ENCODE peak calls at places on chromosomes 5 and 9, in four cellular contexts. One of them, this sample, is unnamed.

GRCh38 chr9:72402744-72403143 is 37.7 kb upstream of the ZFAND5 start:
- DNase-seq in omental fat pad: no peak
- DNase-seq in suprapubic skin: no peak
- DNase-seq in lower leg skin: no peak
- DNase-seq in this sample: no peak

GRCh38 chr9:115164511-115164974 is 46.6 kb upstream of the TNC start:
- DNase-seq in omental fat pad: no peak
- DNase-seq in suprapubic skin: peak; percentile 64
- DNase-seq in lower leg skin: peak; percentile 88
- DNase-seq in this sample: no peak

GRCh38 chr5:112930082-112930344 is 8.0 kb upstream of the REEP5 start:
- DNase-seq in omental fat pad: no peak
- DNase-seq in suprapubic skin: no peak
- DNase-seq in lower leg skin: no peak
- DNase-seq in this sample: no peak

GRCh38 chr9:89984214-89984613 is 379.4 kb downstream of the GADD45G start:
- DNase-seq in omental fat pad: no peak
- DNase-seq in suprapubic skin: no peak
- DNase-seq in lower leg skin: no peak
- DNase-seq in this sample: no peak

GRCh38 chr5:155459889-155460500 is 446.4 kb downstream of the KIF4B start:
- DNase-seq in omental fat pad: no peak
- DNase-seq in suprapubic skin: no peak
- DNase-seq in lower leg skin: no peak
- DNase-seq in this sample: no peak

GRCh38 chr9:77981907-77982306 is 49.7 kb downstream of the GNAQ start:
- DNase-seq in omental fat pad: no peak
- DNase-seq in suprapubic skin: no peak
- DNase-seq in lower leg skin: no peak
- DNase-seq in this sample: no peak

GRCh38 chr9:107584186-107584585 is 94.6 kb upstream of the KLF4 start:
- DNase-seq in omental fat pad: no peak
- DNase-seq in suprapubic skin: no peak
- DNase-seq in lower leg skin: no peak
- DNase-seq in this sample: no peak

GRCh38 chr9:99013550-99013949 is 69.8 kb downstream of the COL15A1 start:
- DNase-seq in omental fat pad: no peak
- DNase-seq in suprapubic skin: no peak
- DNase-seq in lower leg skin: no peak
- DNase-seq in this sample: no peak

GRCh38 chr5:61701877-61702602 is 370.0 kb downstream of the ZSWIM6 start:
- DNase-seq in omental fat pad: no peak
- DNase-seq in suprapubic skin: no peak
- DNase-seq in lower leg skin: no peak
- DNase-seq in this sample: no peak

GRCh38 chr5:173326501-173326960 is 1.7 kb downstream of the STC2 start:
- DNase-seq in omental fat pad: no peak
- DNase-seq in suprapubic skin: no peak
- DNase-seq in lower leg skin: peak; percentile 80
- DNase-seq in this sample: no peak

GRCh38 chr9:100430286-100430940 is 3.5 kb downstream of the MSANTD3 start:
- DNase-seq in omental fat pad: no peak
- DNase-seq in suprapubic skin: no peak
- DNase-seq in lower leg skin: no peak
- DNase-seq in this sample: no peak

GRCh38 chr5:167244583-167244982 is 1046.9 kb upstream of the WWC1 start:
- DNase-seq in omental fat pad: no peak
- DNase-seq in suprapubic skin: no peak
- DNase-seq in lower leg skin: no peak
- DNase-seq in this sample: peak; percentile 43

GRCh38 chr9:87950765-87951488 is 23.4 kb downstream of the CDK20 start:
- DNase-seq in omental fat pad: no peak
- DNase-seq in suprapubic skin: no peak
- DNase-seq in lower leg skin: no peak
- DNase-seq in this sample: no peak

GRCh38 chr9:116644099-116644688 is 42.9 kb upstream of the TRIM32 start:
- DNase-seq in omental fat pad: no peak
- DNase-seq in suprapubic skin: no peak
- DNase-seq in lower leg skin: no peak
- DNase-seq in this sample: no peak

GRCh38 chr9:37266630-37267029 is 146.3 kb downstream of the ZCCHC7 start:
- DNase-seq in omental fat pad: no peak
- DNase-seq in suprapubic skin: no peak
- DNase-seq in lower leg skin: no peak
- DNase-seq in this sample: no peak

GRCh38 chr9:107755267-107755666 is 265.7 kb upstream of the KLF4 start:
- DNase-seq in omental fat pad: no peak
- DNase-seq in suprapubic skin: no peak
- DNase-seq in lower leg skin: no peak
- DNase-seq in this sample: no peak

GRCh38 chr5:171650605-171651004 is 135.0 kb upstream of the SMIM23 start:
- DNase-seq in omental fat pad: no peak
- DNase-seq in suprapubic skin: no peak
- DNase-seq in lower leg skin: no peak
- DNase-seq in this sample: no peak

GRCh38 chr5:113212244-113212920 is 222.4 kb downstream of the TSSK1B start:
- DNase-seq in omental fat pad: no peak
- DNase-seq in suprapubic skin: no peak
- DNase-seq in lower leg skin: no peak
- DNase-seq in this sample: no peak

DNA sequence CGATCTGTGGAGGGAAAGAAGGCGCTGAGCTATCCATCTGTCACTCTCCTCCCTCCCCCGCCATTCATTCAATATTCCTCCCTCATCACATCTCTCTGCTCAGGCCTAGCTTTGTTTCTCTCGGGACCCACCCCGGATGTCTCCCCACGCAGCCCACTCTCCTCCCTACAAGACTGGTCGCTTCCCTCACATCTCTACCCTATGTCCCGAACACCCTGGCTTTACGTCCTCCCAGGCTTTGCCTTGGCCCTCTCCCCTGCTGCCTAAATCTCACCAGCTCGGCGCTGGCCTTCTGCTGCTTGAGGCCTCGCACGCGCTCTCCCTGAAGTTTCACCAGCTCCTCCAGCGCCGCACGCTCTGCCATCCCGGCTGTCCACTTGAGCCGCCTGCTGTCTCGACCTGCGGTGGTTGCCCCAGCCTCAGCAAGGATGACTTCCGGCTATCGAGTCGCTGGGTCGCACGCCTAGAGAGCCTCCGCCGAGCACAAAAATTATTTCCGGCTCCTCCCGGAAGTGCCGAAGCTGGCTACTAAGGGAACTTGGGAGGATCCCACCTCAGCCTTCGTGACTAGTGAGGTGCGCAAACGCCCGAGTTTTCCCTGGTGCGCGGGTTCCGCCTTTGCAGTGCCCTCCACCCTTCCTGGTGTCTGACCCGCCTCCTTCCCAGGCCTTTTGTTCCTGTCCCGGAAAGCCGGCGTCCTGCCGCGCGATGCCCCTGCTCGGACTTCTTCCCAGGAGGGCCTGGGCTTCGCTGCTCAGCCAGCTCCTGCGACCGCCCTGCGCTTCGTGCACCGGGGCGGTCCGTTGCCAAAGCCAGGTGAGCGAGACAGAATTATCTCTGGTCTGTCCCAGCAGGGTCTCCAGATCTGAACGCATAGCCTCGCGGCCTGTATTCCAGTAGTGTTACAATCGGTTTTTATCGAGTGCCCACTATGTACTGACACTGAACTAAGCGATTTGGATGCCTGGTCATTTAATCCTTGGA is at the start of the genes HARS1 and HARS2:
- DNase-seq in omental fat pad: peak; percentile 61
- DNase-seq in suprapubic skin: peak; percentile 95
- DNase-seq in lower leg skin: peak; percentile 98
- DNase-seq in this sample: peak; percentile 77
- TF ChIP-seq CTCF in omental fat pad: no peak
- TF ChIP-seq CTCF in suprapubic skin: no peak
- TF ChIP-seq CTCF in lower leg skin: no peak
- TF ChIP-seq CTCF in this sample: no peak

DNA sequence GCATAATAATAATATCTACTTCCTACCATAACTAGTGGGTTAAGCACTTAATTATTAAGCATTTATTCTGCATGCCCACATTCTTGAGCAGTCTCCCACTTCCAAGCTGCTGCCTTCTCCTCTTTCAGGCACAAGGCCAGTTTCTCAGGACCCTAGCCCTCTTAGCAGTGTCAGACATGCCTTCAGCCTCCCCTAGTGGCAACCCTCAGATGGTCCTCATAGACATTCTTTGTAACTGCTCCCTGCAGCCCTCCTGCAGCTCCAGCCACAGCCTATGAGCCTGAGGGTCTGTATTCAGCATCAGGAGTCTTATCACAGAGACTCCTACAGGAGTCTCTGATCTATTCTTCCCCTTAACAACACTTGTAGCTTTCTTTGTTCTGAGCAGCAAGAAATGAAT is 3.8 kb downstream of the IL9 start:
- DNase-seq in omental fat pad: no peak
- DNase-seq in suprapubic skin: no peak
- DNase-seq in lower leg skin: no peak
- DNase-seq in this sample: no peak
- TF ChIP-seq CTCF in omental fat pad: no peak
- TF ChIP-seq CTCF in suprapubic skin: no peak
- TF ChIP-seq CTCF in lower leg skin: no peak
- TF ChIP-seq CTCF in this sample: no peak

GRCh38 chr5:71782771-71783770 is 64.0 kb downstream of the CARTPT start:
- DNase-seq in omental fat pad: peak; percentile 59
- DNase-seq in suprapubic skin: peak; percentile 87
- DNase-seq in lower leg skin: peak; percentile 95
- DNase-seq in this sample: peak; percentile 84
- TF ChIP-seq CTCF in omental fat pad: peak; percentile 30
- TF ChIP-seq CTCF in suprapubic skin: peak; percentile 63
- TF ChIP-seq CTCF in lower leg skin: peak; percentile 40
- TF ChIP-seq CTCF in this sample: peak; percentile 66

GRCh38 chr5:109575506-109575905 is 114.2 kb upstream of the MAN2A1 start:
- DNase-seq in omental fat pad: no peak
- DNase-seq in suprapubic skin: no peak
- DNase-seq in lower leg skin: no peak
- DNase-seq in this sample: no peak

GRCh38 chr5:109585012-109585599 is 104.6 kb upstream of the MAN2A1 start:
- DNase-seq in omental fat pad: no peak
- DNase-seq in suprapubic skin: no peak
- DNase-seq in lower leg skin: no peak
- DNase-seq in this sample: no peak

GRCh38 chr5:109580225-109580624 is 109.5 kb upstream of the MAN2A1 start:
- DNase-seq in omental fat pad: no peak
- DNase-seq in suprapubic skin: no peak
- DNase-seq in lower leg skin: no peak
- DNase-seq in this sample: no peak
- TF ChIP-seq CTCF in omental fat pad: no peak
- TF ChIP-seq CTCF in suprapubic skin: no peak
- TF ChIP-seq CTCF in lower leg skin: no peak
- TF ChIP-seq CTCF in this sample: no peak

DNA sequence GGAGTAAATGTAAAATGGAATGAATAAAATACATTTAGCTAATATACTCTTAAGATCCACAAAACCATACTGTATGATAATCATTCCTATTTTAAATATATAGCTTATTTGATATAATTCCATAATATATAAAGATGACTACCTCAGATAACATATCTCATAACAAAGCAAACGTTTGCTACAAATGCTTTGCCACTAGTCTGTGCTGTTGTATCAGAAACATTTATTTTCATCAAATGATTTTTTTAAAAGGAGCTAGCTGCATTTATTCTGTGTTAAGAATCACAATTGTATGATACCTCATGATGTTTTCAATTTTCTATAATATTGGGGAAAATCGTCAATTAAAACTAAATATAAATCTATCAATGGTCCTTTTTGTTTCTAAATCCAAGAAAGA is 567.2 kb downstream of the PTPRD start:
- DNase-seq in omental fat pad: no peak
- DNase-seq in suprapubic skin: no peak
- DNase-seq in lower leg skin: no peak
- DNase-seq in this sample: no peak
- TF ChIP-seq CTCF in omental fat pad: no peak
- TF ChIP-seq CTCF in suprapubic skin: no peak
- TF ChIP-seq CTCF in lower leg skin: no peak
- TF ChIP-seq CTCF in this sample: peak; percentile 35

GRCh38 chr5:116444373-116445058 is 130.1 kb downstream of the SEMA6A start:
- DNase-seq in omental fat pad: no peak
- DNase-seq in suprapubic skin: no peak
- DNase-seq in lower leg skin: no peak
- DNase-seq in this sample: no peak
- TF ChIP-seq CTCF in omental fat pad: no peak
- TF ChIP-seq CTCF in suprapubic skin: no peak
- TF ChIP-seq CTCF in lower leg skin: no peak
- TF ChIP-seq CTCF in this sample: no peak

DNA sequence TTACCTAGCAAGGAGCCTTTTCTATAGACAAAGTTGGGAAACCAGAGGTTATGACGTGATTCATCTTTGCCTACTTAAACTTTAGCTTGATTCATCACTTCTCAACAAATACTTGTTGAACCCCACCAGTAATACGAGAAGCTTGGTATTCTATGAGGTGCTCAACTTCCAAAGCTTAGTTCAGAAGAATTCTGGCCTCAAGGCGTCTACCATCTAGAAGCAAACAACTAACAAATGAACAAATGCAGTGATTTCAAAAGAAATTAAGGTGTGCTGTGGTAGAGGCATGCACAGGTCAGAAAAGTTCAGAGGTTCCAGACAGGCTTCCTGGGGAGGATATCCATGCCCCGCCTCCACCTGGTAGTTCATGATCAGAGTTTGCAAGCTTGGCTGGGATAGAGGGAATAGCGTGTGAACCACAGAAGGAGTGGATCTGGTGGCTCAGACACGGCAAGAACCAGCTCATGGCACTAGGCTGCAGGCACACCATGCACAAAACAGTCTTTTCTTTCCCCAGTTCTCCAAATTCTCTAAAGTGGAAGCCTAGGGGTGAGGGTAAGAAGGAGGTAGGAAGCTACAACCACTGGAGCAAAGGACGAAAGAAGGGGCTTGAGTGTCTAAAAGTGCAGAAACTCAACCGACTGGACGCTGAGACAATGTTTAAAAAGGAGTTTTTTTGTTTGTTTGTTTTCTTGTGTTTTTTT is 473.0 kb downstream of the RAB3C start:
- DNase-seq in omental fat pad: no peak
- DNase-seq in suprapubic skin: no peak
- DNase-seq in lower leg skin: no peak
- DNase-seq in this sample: no peak
- TF ChIP-seq CTCF in omental fat pad: no peak
- TF ChIP-seq CTCF in suprapubic skin: no peak
- TF ChIP-seq CTCF in lower leg skin: no peak
- TF ChIP-seq CTCF in this sample: no peak

DNA sequence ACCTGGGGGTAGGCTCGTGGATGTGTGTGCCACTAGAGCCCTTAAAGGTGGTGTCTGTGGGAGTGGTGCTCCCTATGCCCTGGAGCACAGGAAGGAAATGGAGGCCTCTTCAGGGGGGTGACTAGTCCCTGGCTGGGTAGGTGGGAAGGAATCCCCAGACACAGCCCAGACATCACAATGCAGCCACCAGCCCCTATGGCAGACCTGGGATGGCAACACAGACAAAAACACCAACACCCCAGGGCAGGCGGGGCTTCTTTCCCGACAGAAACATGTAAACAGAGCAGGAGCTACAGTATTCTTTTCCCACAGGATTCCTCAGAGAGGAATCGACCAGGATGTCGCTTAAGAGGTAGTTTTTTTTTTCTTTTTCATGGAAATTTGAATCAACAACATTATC is 10.4 kb upstream of the NR5A1 start:
- DNase-seq in omental fat pad: no peak
- DNase-seq in suprapubic skin: no peak
- DNase-seq in lower leg skin: no peak
- DNase-seq in this sample: no peak
- TF ChIP-seq CTCF in omental fat pad: no peak
- TF ChIP-seq CTCF in suprapubic skin: no peak
- TF ChIP-seq CTCF in lower leg skin: no peak
- TF ChIP-seq CTCF in this sample: no peak

This sample was measured in mesothelial cell of epicardium.